ENCODE peak calls at places on chromosomes 12 and 14, in six cellular contexts. L is NCI-H1417; Y is GM23248; J is stimulated activated CD4-positive, alpha-beta T cell treated with anti-CD3 and anti-CD28 coated beads, Interleukin-2, amount 100 ng/mL, for 24 hours; P is GM20000; C is HTR-8/SVneo. U is an unnamed sample.

GRCh38 chr14:45678163-45678562 is 425.2 kb upstream of the MIS18BP1 start:
- DNase-seq in J (no peak), L (no peak), C (no peak), P (no peak), Y (no peak), U (no peak)

GRCh38 chr12:122001379-122002209 is 20.1 kb upstream of the BCL7A start:
- DNase-seq in P (no peak), C (no peak), L (no peak), J (no peak), Y (no peak), U (peak; percentile 89)

GRCh38 chr12:123533672-123534643 is at the start of gene RILPL1:
- DNase-seq in P (peak; percentile 91), C (peak; percentile 64), J (peak; percentile 47), L (peak; percentile 64), Y (peak; percentile 77), U (peak; percentile 32)

GRCh38 chr12:104060791-104061190 is 3.5 kb upstream of the HCFC2 start:
- DNase-seq in Y (no peak), L (no peak), C (no peak), J (no peak), P (no peak), U (peak; percentile 30)

GRCh38 chr12:49327887-49328286 is 4.8 kb downstream of the TROAP start:
- DNase-seq in L (no peak), C (no peak), P (no peak), Y (no peak), J (no peak), U (no peak)

GRCh38 chr12:50111693-50112455 is at the start of gene COX14:
- DNase-seq in Y (peak; percentile 100), J (peak; percentile 99), P (peak; percentile 92), C (peak; percentile 99), L (peak; percentile 100), U (peak; percentile 99)

GRCh38 chr12:103884316-103884715 is 43.3 kb upstream of the NT5DC3 start:
- DNase-seq in L (peak; percentile 12), J (no peak), Y (peak; percentile 66), P (peak; percentile 65), C (peak; percentile 54), U (peak; percentile 40)

GRCh38 chr12:105508096-105508495 is 177.6 kb downstream of the C12orf75 start:
- DNase-seq in P (no peak), C (no peak), Y (no peak), J (no peak), L (no peak), U (no peak)

GRCh38 chr12:125092872-125093680 is 27.8 kb downstream of the AACS start:
- DNase-seq in L (no peak), C (no peak), Y (peak; percentile 78), P (no peak), J (no peak), U (no peak)

GRCh38 chr14:56119221-56119967 is 1.2 kb downstream of the PELI2 start:
- DNase-seq in C (no peak), L (peak; percentile 85), Y (peak; percentile 70), J (peak; percentile 38), P (peak; percentile 54), U (no peak)

GRCh38 chr12:19110541-19110940 is 19.0 kb upstream of the PLEKHA5 start:
- DNase-seq in L (no peak), C (no peak), Y (peak; percentile 23), J (no peak), P (no peak), U (no peak)

GRCh38 chr14:80772504-80772903 is 169.0 kb downstream of the CEP128 start:
- DNase-seq in J (no peak), C (no peak), P (no peak), L (no peak), Y (no peak), U (no peak)

GRCh38 chr14:96139879-96140278 is 64.8 kb upstream of the BDKRB2 start:
- DNase-seq in J (no peak), Y (peak; percentile 75), P (no peak), L (no peak), C (no peak), U (no peak)

U was measured in MCF 10A.